ENCODE peak calls at places on chromosomes 12 and 14, in ten cellular contexts. D, L, C, M, H, X, R, T, I and V are unnamed samples.

GRCh38 chr14:48023881-48024280 is 348.5 kb upstream of the MDGA2 start:
- DNase-seq in D (no peak), L (no peak), C (no peak), M (no peak), H (no peak), X (no peak), R (no peak), T (no peak), I (no peak), V (no peak)

GRCh38 chr14:31930493-31931225 is 146.4 kb upstream of the ARHGAP5 start:
- DNase-seq in D (no peak), L (no peak), C (no peak), M (no peak), H (no peak), X (no peak), R (no peak), T (peak), I (no peak), V (no peak)

GRCh38 chr12:97275261-97276197 is 187.1 kb upstream of the RMST start:
- DNase-seq in D (no peak), L (no peak), C (no peak), M (no peak), H (peak), X (peak), R (no peak), T (no peak), I (no peak), V (no peak)

GRCh38 chr12:52517005-52517835 is 3.0 kb downstream of the KRT5 start:
- DNase-seq in D (no peak), L (no peak), C (no peak), M (no peak), H (no peak), X (no peak), R (no peak), T (no peak), I (no peak), V (no peak)

GRCh38 chr14:99904506-99904905 is 111.3 kb downstream of the EML1 start:
- DNase-seq in D (no peak), L (no peak), C (no peak), M (no peak), H (no peak), X (no peak), R (no peak), T (no peak), I (no peak), V (no peak)

GRCh38 chr14:91506226-91506625 is 3.9 kb downstream of the PPP4R3A start:
- DNase-seq in D (no peak), L (no peak), C (no peak), M (no peak), H (no peak), X (no peak), R (no peak), T (no peak), I (no peak), V (no peak)

GRCh38 chr12:48794870-48795269 is 6.0 kb upstream of the ADCY6 start:
- DNase-seq in D (no peak), L (no peak), C (no peak), M (no peak), H (no peak), X (no peak), R (no peak), T (peak), I (no peak), V (no peak)

GRCh38 chr12:51321882-51322281 is 2.1 kb downstream of the BIN2 start:
- DNase-seq in D (no peak), L (no peak), C (no peak), M (no peak), H (no peak), X (no peak), R (no peak), T (no peak), I (no peak), V (no peak)

GRCh38 chr12:81222841-81223595 is 145.1 kb downstream of the ACSS3 start:
- DNase-seq in D (no peak), L (no peak), C (no peak), M (no peak), H (no peak), X (no peak), R (no peak), T (peak), I (no peak), V (no peak)

GRCh38 chr12:34398366-34398705 is 376.0 kb downstream of the ALG10 start:
- DNase-seq in D (no peak), L (no peak), C (no peak), M (peak), H (no peak), X (no peak), R (no peak), T (no peak), I (no peak), V (no peak)

GRCh38 chr12:65826513-65827171 is 2.4 kb downstream of the HMGA2 start:
- DNase-seq in D (no peak), L (no peak), C (no peak), M (no peak), H (no peak), X (no peak), R (no peak), T (peak), I (no peak), V (no peak)

GRCh38 chr14:93132472-93133065 is 16.8 kb upstream of the ITPK1 start:
- DNase-seq in D (peak), L (no peak), C (no peak), M (no peak), H (peak), X (no peak), R (peak), T (peak), I (no peak), V (no peak)

GRCh38 chr12:17875230-17875629 is 214.8 kb downstream of the RERGL start:
- DNase-seq in D (no peak), L (no peak), C (no peak), M (no peak), H (no peak), X (no peak), R (no peak), T (no peak), I (no peak), V (no peak)

GRCh38 chr12:22100952-22101748 is 55.1 kb downstream of the CMAS start:
- DNase-seq in D (peak), L (no peak), C (no peak), M (no peak), H (peak), X (peak), R (peak), T (peak), I (no peak), V (peak)

GRCh38 chr12:1047898-1048660 is 57.1 kb downstream of the ERC1 start:
- DNase-seq in D (no peak), L (no peak), C (peak), M (no peak), H (no peak), X (no peak), R (no peak), T (no peak), I (no peak), V (no peak)

GRCh38 chr14:52032196-52032865 is 36.5 kb downstream of the NID2 start:
- DNase-seq in D (no peak), L (no peak), C (no peak), M (no peak), H (no peak), X (no peak), R (no peak), T (no peak), I (no peak), V (no peak)

GRCh38 chr12:122028165-122028591 is 6.5 kb downstream of the BCL7A start:
- DNase-seq in D (peak), L (no peak), C (no peak), M (no peak), H (no peak), X (no peak), R (no peak), T (no peak), I (no peak), V (no peak)

GRCh38 chr12:89556976-89557375 is 31.1 kb upstream of the POC1B start:
- DNase-seq in D (no peak), L (no peak), C (no peak), M (no peak), H (no peak), X (no peak), R (no peak), T (no peak), I (no peak), V (no peak)

GRCh38 chr14:96122496-96122895 is 82.1 kb upstream of the BDKRB2 start:
- DNase-seq in D (no peak), L (peak), C (no peak), M (no peak), H (peak), X (no peak), R (no peak), T (peak), I (no peak), V (no peak)

GRCh38 chr12:102948941-102949352 is 8.5 kb upstream of the ASCL1 start:
- DNase-seq in D (peak), L (peak), C (peak), M (no peak), H (peak), X (peak), R (peak), T (no peak), I (no peak), V (no peak)

GRCh38 chr14:105092124-105092911 is 27.1 kb upstream of the GPR132 start:
- DNase-seq in D (no peak), L (no peak), C (no peak), M (peak), H (no peak), X (no peak), R (peak), T (no peak), I (no peak), V (no peak)

GRCh38 chr14:74563621-74564159 is 48.3 kb downstream of the LTBP2 start:
- DNase-seq in D (no peak), L (no peak), C (peak), M (no peak), H (no peak), X (no peak), R (no peak), T (no peak), I (no peak), V (no peak)